ENCODE peak calls at places on chromosomes 6 and 20, in four cellular contexts. J is H1, W is HepG2, H is GM12878. G is an unnamed sample.

GRCh38 chr6:149088361-149088760 is 229.2 kb upstream of the TAB2 start:
- DNase-seq in J (no peak), W (no peak), H (no peak), G (no peak)

GRCh38 chr20:31712564-31713311 is 9.9 kb downstream of the BCL2L1 start:
- DNase-seq in H (no peak), J (peak; percentile 86), W (peak; percentile 95), G (peak; percentile 81)

GRCh38 chr20:56004611-56005388 is 519 bp downstream of the CBLN4 start:
- DNase-seq in J (no peak), W (no peak), H (no peak), G (no peak)

GRCh38 chr20:62671765-62672164 is 29.5 kb downstream of the SLCO4A1 start:
- DNase-seq in H (no peak), W (no peak), J (no peak), G (no peak)

GRCh38 chr6:90534337-90535025 is 52.4 kb downstream of the MAP3K7 start:
- DNase-seq in W (no peak), J (no peak), H (no peak), G (no peak)

GRCh38 chr6:88855521-88856152 is 107.8 kb downstream of the RNGTT start:
- DNase-seq in H (no peak), W (no peak), J (no peak), G (no peak)

GRCh38 chr6:63804381-63804956 is 168.9 kb downstream of the PHF3 start:
- DNase-seq in H (no peak), W (no peak), J (no peak), G (no peak)

GRCh38 chr6:126721581-126722145 is 381.7 kb downstream of the CENPW start:
- DNase-seq in J (no peak), H (no peak), W (no peak), G (no peak)

GRCh38 chr6:37192669-37193068 is 22.7 kb downstream of the PIM1 start:
- DNase-seq in W (no peak), J (no peak), H (no peak), G (no peak)

GRCh38 chr6:148682252-148682651 is 64.6 kb upstream of the UST start:
- DNase-seq in J (no peak), W (no peak), H (no peak), G (no peak)

GRCh38 chr6:5078121-5078695 is 6.9 kb upstream of the PPP1R3G start:
- DNase-seq in W (no peak), H (no peak), J (no peak), G (no peak)

GRCh38 chr6:106063448-106063850 is 22.7 kb upstream of the PRDM1 start:
- DNase-seq in H (no peak), J (no peak), W (no peak), G (no peak)

GRCh38 chr6:32127409-32127716 is 683 bp downstream of the ATF6B start:
- DNase-seq in H (no peak), J (no peak), W (no peak), G (no peak)

GRCh38 chr6:97059473-97059872 is 134.9 kb downstream of the KLHL32 start:
- DNase-seq in J (no peak), H (peak; percentile 17), W (peak; percentile 17), G (no peak)

GRCh38 chr6:51514396-51515051 is 572.9 kb downstream of the PKHD1 start:
- DNase-seq in H (no peak), J (no peak), W (no peak), G (no peak)

GRCh38 chr6:23137596-23137995 is 568.2 kb downstream of the HDGFL1 start:
- DNase-seq in J (no peak), W (no peak), H (no peak), G (no peak)

GRCh38 chr6:151216812-151217211 is 23.0 kb upstream of the AKAP12 start:
- DNase-seq in J (no peak), H (no peak), W (no peak), G (no peak)

GRCh38 chr6:108665495-108666196 is 104.9 kb downstream of the FOXO3 start:
- DNase-seq in J (no peak), W (no peak), H (no peak), G (no peak)

GRCh38 chr20:64131406-64131805 is 24.0 kb upstream of the NPBWR2 start:
- DNase-seq in W (peak; percentile 60), H (no peak), J (no peak), G (no peak)

GRCh38 chr6:170420791-170421776 is 114.5 kb downstream of the FAM120B start:
- DNase-seq in H (no peak), J (no peak), W (no peak), G (no peak)

GRCh38 chr6:93992976-93993375 is 573.6 kb upstream of the EPHA7 start:
- DNase-seq in H (no peak), J (no peak), W (no peak), G (no peak)

GRCh38 chr6:119526609-119527605 is 177.3 kb upstream of the MAN1A1 start:
- DNase-seq in J (no peak), W (no peak), H (no peak), G (no peak)

GRCh38 chr6:169106176-169106575 is 147.5 kb downstream of the THBS2 start:
- DNase-seq in H (no peak), J (no peak), W (no peak), G (no peak)

GRCh38 chr20:38889792-38890496 is 36.3 kb upstream of the FAM83D start:
- DNase-seq in J (no peak), W (no peak), H (no peak), G (no peak)

GRCh38 chr20:53815509-53815908 is 221.9 kb upstream of the ZNF217 start:
- DNase-seq in J (no peak), H (no peak), W (no peak), G (no peak)

GRCh38 chr6:114558153-114558552 is 215.3 kb upstream of the HS3ST5 start:
- DNase-seq in H (no peak), W (no peak), J (no peak), G (no peak)

GRCh38 chr6:77466055-77467028 is 3.1 kb upstream of the HTR1B start:
- DNase-seq in J (no peak), W (peak; percentile 20), H (no peak), G (no peak)
- H3K9ac ChIP-seq in J (peak overlapping the region; percentile 43), W (no peak overlapping the region), H (peak overlapping the region; percentile 67), G (peak overlapping the region; percentile 64)

DNA sequence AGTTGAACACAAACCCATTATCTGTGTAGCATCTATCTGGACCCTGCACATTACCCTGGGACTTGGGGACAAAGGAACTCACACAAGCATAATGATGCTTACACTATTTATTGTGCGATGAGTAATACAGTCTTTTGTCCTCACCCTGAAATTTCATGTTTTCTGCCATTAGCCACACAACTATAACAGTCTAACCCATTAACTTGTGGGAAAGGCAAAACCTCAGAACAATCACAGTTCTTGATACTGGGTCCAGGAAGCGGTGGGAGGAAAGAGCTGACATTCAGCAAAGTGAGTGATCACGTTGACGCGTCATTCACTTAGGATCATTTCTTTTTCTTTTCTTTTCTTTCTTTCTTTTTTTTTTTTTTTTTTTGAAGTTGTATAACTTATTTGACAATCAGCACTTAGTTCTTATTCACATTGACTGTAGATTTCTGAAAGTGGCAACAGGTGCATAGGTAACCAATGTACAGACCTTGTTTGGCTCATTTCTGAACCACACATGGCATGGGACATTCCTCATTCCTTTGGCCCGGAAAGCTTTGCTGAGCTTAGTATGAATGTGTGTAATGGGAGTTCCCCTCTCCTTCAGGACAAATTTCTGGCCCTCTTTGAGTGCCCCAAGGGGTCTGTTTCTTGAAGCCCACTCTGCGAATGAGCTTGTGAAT is 94.9 kb upstream of the CNKSR3 start:
- DNase-seq in J (no peak), H (peak; percentile 83), W (no peak), G (no peak)
- TF ChIP-seq ZNF274 in J (no peak), H (no peak), W (no peak), G (no peak)

GRCh38 chr20:36175016-36175415 is 20.5 kb downstream of the EPB41L1 start:
- DNase-seq in W (no peak), J (no peak), H (no peak), G (no peak)
- TF ChIP-seq SUZ12 in W (no peak), J (no peak), H (no peak), G (no peak)

DNA sequence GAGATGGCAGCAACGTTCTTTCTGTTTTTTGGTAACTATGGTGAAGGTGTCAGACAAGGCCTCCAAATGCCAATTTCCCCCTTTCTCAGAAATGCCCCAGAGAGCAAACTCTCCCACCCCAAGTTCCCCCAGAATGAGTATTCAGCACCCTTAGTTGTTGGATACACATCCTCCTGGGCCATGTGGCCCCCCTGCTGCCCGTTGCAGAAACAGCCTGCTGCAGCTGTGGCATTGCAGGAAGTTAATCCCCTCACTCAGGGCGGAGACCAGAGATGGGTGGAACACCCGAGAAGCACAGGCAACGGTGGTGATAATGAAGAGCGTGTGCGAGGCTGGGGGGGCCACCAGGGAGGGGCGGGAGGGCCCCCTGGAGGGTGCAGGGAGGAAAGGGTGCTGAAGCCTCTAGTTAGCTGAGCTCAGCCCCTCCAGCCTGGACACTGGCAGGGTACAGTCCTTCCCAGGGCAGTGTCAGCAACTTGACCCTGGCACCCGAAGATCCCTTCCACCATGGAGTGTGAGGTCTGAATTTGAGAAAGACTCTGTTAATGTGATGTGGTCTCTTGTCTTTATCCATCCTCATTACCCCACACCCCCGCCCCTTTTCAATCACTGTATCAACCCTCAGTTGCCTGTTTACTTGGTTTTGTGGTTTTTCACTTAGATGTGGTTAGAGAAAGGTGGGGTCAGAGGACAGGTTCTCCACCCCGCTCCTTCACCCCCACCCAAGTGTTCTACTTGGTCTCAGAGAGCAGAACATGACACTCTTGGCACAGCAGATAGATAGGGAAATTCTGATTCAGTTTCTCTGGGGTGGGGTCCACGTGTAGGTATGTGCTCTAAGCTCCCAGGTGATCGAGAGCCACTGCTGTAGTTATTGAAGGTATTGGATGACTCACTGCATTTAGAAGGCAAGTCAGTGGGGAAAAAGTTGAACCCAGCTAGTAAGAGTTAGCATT is 208.8 kb upstream of the SUPT3H start:
- DNase-seq in W (no peak), J (no peak), H (no peak), G (no peak)
- H3K9ac ChIP-seq in W (no peak overlapping the region), J (no peak overlapping the region), H (no peak overlapping the region), G (no peak overlapping the region)

GRCh38 chr6:8080338-8081151 is 16.4 kb upstream of the BLOC1S5 start:
- DNase-seq in J (no peak), H (no peak), W (peak; percentile 73), G (no peak)
- TF ChIP-seq ZNF274 in J (no peak), H (no peak), W (no peak), G (no peak)